ENCODE peak calls at places on chromosomes 11 and 22, in seven cellular contexts. L is GM23338, Y is HCT116, C is HepG2, J is SK-N-SH, S is GM12878, D is K562. V is an unnamed sample. For H3K36me3, the result is how much of the 10 kb centered on the place peaks cover.

GRCh38 chr11:117950320-117950719 is 21.1 kb upstream of the TMPRSS13 start:
- DNase-seq in L (no peak), Y (no peak), C (no peak), J (no peak), S (no peak), D (peak), V (no peak)

GRCh38 chr11:62400760-62401159 is 18.1 kb upstream of the SCGB1A1 start:
- DNase-seq in L (no peak), Y (no peak), C (no peak), J (peak), S (no peak), D (peak), V (no peak)

GRCh38 chr11:8911040-8911823 is at the start of gene AKIP1:
- DNase-seq in L (peak), Y (peak), C (peak), J (peak), S (peak), D (peak), V (no peak)

GRCh38 chr11:108901359-108901758 is 236.5 kb downstream of the DDX10 start:
- DNase-seq in L (no peak), Y (no peak), C (no peak), J (no peak), S (no peak), D (no peak), V (no peak)

GRCh38 chr11:17353228-17354021 is 1.8 kb downstream of the NCR3LG1 start:
- DNase-seq in L (peak), Y (peak), C (peak), J (peak), S (peak), D (peak), V (peak)

GRCh38 chr11:103279821-103280220 is 170.6 kb downstream of the DYNC2H1 start:
- DNase-seq in L (no peak), Y (no peak), C (no peak), J (no peak), S (no peak), D (no peak), V (no peak)

GRCh38 chr11:109121173-109121938 is 300.6 kb upstream of the C11orf87 start:
- DNase-seq in L (no peak), Y (no peak), C (no peak), J (no peak), S (no peak), D (no peak), V (no peak)

GRCh38 chr11:86103808-86104207 is 34.9 kb upstream of the PICALM start:
- DNase-seq in L (no peak), Y (no peak), C (no peak), J (no peak), S (no peak), D (peak), V (no peak)

GRCh38 chr11:71504526-71504925 is 22.5 kb upstream of the KRTAP5-7 start:
- DNase-seq in L (no peak), Y (no peak), C (no peak), J (no peak), S (no peak), D (no peak), V (no peak)

GRCh38 chr11:31557991-31558390 is 48.4 kb downstream of the ELP4 start:
- DNase-seq in L (peak), Y (no peak), C (no peak), J (no peak), S (no peak), D (no peak), V (no peak)

GRCh38 chr11:65615950-65616574 is 486 bp downstream of the PCNX3 start:
- DNase-seq in L (peak), Y (no peak), C (peak), J (peak), S (no peak), D (peak), V (no peak)

GRCh38 chr22:43388420-43388851 is 23.4 kb upstream of the MPPED1 start:
- DNase-seq in L (peak), Y (peak), C (peak), J (peak), S (no peak), D (peak), V (no peak)

GRCh38 chr11:2689551-2690260 is 10.1 kb downstream of the KCNQ1OT1 start:
- DNase-seq in L (no peak), Y (no peak), C (no peak), J (no peak), S (no peak), D (no peak), V (no peak)

GRCh38 chr11:2691991-2692841 is 7.6 kb downstream of the KCNQ1OT1 start:
- DNase-seq in L (peak), Y (no peak), C (peak), J (no peak), S (no peak), D (no peak), V (no peak)

GRCh38 chr11:2690261-2690575 is 9.6 kb downstream of the KCNQ1OT1 start:
- DNase-seq in L (no peak), Y (no peak), C (no peak), J (no peak), S (no peak), D (no peak), V (no peak)

GRCh38 chr11:2690596-2691354 is 9.0 kb downstream of the KCNQ1OT1 start:
- DNase-seq in L (peak), Y (no peak), C (no peak), J (no peak), S (no peak), D (no peak), V (no peak)

GRCh38 chr11:2691355-2691761 is 8.4 kb downstream of the KCNQ1OT1 start:
- DNase-seq in L (no peak), Y (no peak), C (peak), J (no peak), S (no peak), D (no peak), V (no peak)
- H3K36me3 ChIP-seq in L (under half), Y (under half), C (half or more), J (under half), S (under half), D (half or more), V (under half)

GRCh38 chr11:43130616-43131015 is 181.2 kb upstream of the API5 start:
- DNase-seq in L (peak), Y (no peak), C (no peak), J (peak), S (no peak), D (no peak), V (no peak)
- TF ChIP-seq CTCF in L (peak), Y (no peak), C (peak), J (no peak), S (no peak), D (no peak), V (peak)

GRCh38 chr11:2800655-2801531 is 84.7 kb downstream of the CDKN1C start:
- DNase-seq in L (no peak), Y (no peak), C (no peak), J (no peak), S (no peak), D (no peak), V (no peak)
- TF ChIP-seq REST in L (no peak), Y (no peak), C (no peak), J (no peak), S (no peak), D (no peak), V (no peak)

DNA sequence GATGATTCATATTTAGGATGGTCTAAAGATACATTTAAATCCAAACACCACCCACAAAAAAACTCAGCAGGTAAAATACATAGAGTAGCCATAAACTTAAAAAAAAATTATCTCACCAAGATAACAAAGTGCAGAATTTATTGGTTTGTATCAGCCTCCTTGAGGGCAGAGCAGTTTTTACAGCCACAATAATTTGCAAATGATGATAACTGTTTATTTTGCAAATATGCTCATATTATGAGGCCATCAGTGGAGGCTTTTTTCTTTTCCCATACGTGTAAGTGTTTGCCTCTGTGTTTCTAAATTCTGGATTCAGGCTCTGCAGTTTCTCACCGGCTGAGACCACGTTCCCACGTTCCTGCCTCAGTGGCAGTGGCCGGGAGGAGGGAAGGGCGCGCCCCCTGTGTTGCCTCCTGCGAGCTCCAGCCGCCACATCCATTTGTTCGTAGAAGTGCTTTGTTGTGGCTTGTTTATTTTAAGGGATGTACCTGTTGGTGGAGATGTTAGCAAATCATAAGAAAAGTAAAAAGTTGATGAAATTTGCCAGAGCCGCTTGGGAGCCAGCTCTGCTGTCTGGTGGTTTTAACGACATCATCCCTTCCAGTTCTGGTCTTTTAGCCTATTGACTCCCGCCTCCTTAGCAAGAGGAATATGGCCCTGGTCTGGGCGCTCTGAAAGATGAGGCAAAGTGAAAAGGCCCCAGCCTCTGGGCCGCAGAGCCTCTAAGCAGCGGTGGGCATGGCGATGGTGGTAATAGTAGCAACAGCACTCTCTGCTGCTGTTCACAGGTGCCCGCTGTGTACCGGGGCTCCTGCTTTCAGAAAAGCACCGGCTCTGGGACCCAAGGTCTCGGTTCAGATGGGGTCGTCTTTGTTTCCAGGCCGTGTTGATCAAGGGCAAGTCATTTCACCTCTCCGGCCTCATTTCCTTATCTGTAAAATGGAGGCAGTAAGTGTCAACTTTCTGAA is 66.7 kb upstream of the PPARA start:
- DNase-seq in L (no peak), Y (no peak), C (no peak), J (no peak), S (no peak), D (no peak), V (no peak)
- H3K36me3 ChIP-seq in L (under half), Y (under half), C (under half), J (half or more), S (under half), D (under half), V (under half)

DNA sequence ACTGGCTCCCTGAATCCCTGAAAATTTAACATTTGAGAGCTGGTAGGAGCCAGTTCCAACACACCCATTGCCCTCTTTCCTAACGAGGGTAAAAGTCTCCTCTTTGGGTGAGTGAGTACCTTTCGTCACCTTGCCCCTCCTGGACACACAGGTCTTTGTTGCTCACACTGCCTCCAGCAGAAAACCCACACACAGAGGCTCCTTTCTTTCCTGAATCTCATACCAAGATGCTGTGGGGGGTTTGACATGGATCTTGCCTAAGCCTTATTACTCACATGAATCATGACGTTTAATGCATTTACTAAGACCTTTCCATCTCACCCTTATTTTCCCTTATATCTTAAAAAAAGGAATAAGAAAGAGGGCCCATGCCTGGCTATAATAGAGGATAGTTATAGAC is 53.0 kb downstream of the PARVA start:
- DNase-seq in L (no peak), Y (no peak), C (no peak), J (no peak), S (no peak), D (no peak), V (no peak)
- TF ChIP-seq CTCF in L (no peak), Y (no peak), C (no peak), J (no peak), S (no peak), D (no peak), V (no peak)

V was measured in Panc1.